ENCODE peak calls at places on chromosomes 16 and 17, in nine cellular contexts. B is RWPE1, C is hepatocyte, F is cardiac muscle cell, K is A549, W is GM12864, U is endothelial cell, A is Caco-2, T is spleen. M is an unnamed sample.

GRCh38 chr16:10935491-10935890 is 6.8 kb downstream of the DEXI start:
- DNase-seq in A (no peak), F (no peak), T (no peak), U (no peak), K (no peak), B (no peak), C (no peak), W (no peak), M (no peak)

GRCh38 chr16:26220894-26221293 is 529.1 kb downstream of the HS3ST4 start:
- DNase-seq in U (no peak), B (no peak), K (no peak), W (no peak), A (no peak), F (no peak), C (no peak), T (no peak), M (no peak)

GRCh38 chr16:30407794-30408534 is 558 bp downstream of the ZNF771 start:
- DNase-seq in C (no peak), U (no peak), W (no peak), B (no peak), T (no peak), F (no peak), K (no peak), A (no peak), M (no peak)

GRCh38 chr17:69796093-69796492 is 278.9 kb upstream of the KCNJ16 start:
- DNase-seq in K (no peak), W (no peak), T (no peak), B (no peak), A (no peak), U (no peak), F (no peak), C (peak), M (no peak)

GRCh38 chr16:63890072-63890471 is 1231.8 kb downstream of the CDH11 start:
- DNase-seq in F (peak), K (no peak), T (no peak), W (no peak), B (no peak), U (no peak), C (peak), A (no peak), M (no peak)

GRCh38 chr17:1313270-1314005 is 34.0 kb downstream of the TRARG1 start:
- DNase-seq in U (no peak), F (peak), T (no peak), K (no peak), W (no peak), A (no peak), C (no peak), B (no peak), M (no peak)

GRCh38 chr17:81831563-81831956 is 1.5 kb downstream of the MCRIP1 start:
- DNase-seq in W (no peak), T (peak), B (no peak), F (no peak), C (no peak), K (no peak), A (no peak), U (no peak), M (no peak)

GRCh38 chr17:40111221-40112128 is 10.3 kb upstream of the MSL1 start:
- DNase-seq in B (peak), K (peak), W (peak), C (peak), F (peak), T (peak), A (peak), U (peak), M (peak)

GRCh38 chr17:39705786-39706348 is 6.0 kb downstream of the ERBB2 start:
- DNase-seq in A (no peak), W (no peak), T (no peak), U (no peak), C (no peak), B (peak), K (no peak), F (no peak), M (no peak)

GRCh38 chr17:10172241-10172741 is 26.1 kb downstream of the GAS7 start:
- DNase-seq in C (no peak), F (peak), B (peak), W (no peak), A (peak), T (peak), U (no peak), K (no peak), M (peak)

GRCh38 chr16:52526429-52526828 is 20.5 kb downstream of the TOX3 start:
- DNase-seq in T (no peak), A (no peak), C (no peak), K (no peak), W (no peak), F (no peak), B (no peak), U (no peak), M (no peak)

GRCh38 chr17:2947996-2948550 is 115.3 kb downstream of the OR1D5 start:
- DNase-seq in F (no peak), U (no peak), A (no peak), W (no peak), C (no peak), B (no peak), K (no peak), T (peak), M (no peak)

GRCh38 chr17:2952174-2952845 is 111.1 kb downstream of the OR1D5 start:
- DNase-seq in A (no peak), T (peak), K (no peak), C (no peak), W (no peak), F (no peak), B (no peak), U (no peak), M (no peak)

GRCh38 chr17:2949469-2950044 is 113.8 kb downstream of the OR1D5 start:
- DNase-seq in K (peak), T (peak), A (no peak), C (no peak), F (peak), U (no peak), B (peak), W (no peak), M (no peak)

GRCh38 chr17:2948721-2949468 is 114.5 kb downstream of the OR1D5 start:
- DNase-seq in C (no peak), A (no peak), W (no peak), B (no peak), F (no peak), K (no peak), T (peak), U (no peak), M (no peak)

GRCh38 chr17:2950846-2951245 is 112.6 kb downstream of the OR1D5 start:
- DNase-seq in F (no peak), W (no peak), K (no peak), A (no peak), C (no peak), U (no peak), B (no peak), T (peak), M (no peak)
- TF ChIP-seq CTCF in F (no peak), W (no peak), K (no peak), A (no peak), C (no peak), U (no peak), B (no peak), T (no peak), M (no peak)

GRCh38 chr16:50021509-50021908 is 3.5 kb upstream of the CNEP1R1 start:
- DNase-seq in A (peak), B (no peak), F (peak), W (no peak), T (no peak), U (no peak), C (peak), K (peak), M (no peak)
- TF ChIP-seq CTCF in A (no peak), B (no peak), F (peak), W (peak), T (no peak), U (no peak), C (no peak), K (no peak), M (no peak)

GRCh38 chr17:18208092-18208491 is 17.3 kb upstream of the LLGL1 start:
- DNase-seq in T (no peak), C (no peak), U (no peak), W (no peak), F (no peak), K (no peak), B (no peak), A (no peak), M (no peak)

GRCh38 chr17:18217412-18218015 is 7.9 kb upstream of the LLGL1 start:
- DNase-seq in T (peak), F (peak), K (peak), C (peak), W (peak), U (peak), B (peak), A (peak), M (peak)

GRCh38 chr17:18219016-18219415 is 6.4 kb upstream of the LLGL1 start:
- DNase-seq in F (peak), C (no peak), U (no peak), A (no peak), T (no peak), K (no peak), W (no peak), B (no peak), M (no peak)

DNA sequence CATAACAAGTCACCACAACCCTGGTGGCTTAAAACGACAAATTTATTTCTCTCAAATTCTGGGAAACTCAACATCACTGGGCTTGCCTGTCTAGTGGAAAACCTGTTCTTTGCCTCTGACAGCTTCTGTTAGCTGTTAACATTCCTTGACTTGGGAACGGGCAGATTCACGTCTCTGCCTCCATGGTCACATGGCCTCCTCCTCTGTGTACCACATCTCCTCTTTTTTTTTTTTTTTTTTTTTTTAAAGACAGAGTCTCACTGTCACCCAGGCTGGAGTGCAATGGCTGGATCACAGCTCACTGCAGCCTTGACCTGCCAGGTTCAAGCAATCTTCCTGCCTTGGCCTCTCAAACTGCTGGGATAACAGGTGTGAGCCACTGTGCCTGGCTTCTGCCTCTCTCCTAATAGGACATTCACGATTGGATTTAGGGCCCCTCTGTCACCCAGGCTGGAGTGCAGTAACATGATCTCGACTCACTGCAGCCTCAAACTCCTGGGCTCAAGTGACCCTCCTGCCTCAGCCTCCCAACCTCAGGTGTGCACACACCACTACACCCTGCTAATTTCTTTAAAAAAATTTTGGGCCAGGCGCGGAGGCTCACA is 11.7 kb upstream of the LLGL1 start:
- DNase-seq in U (no peak), W (no peak), T (no peak), B (no peak), A (no peak), F (no peak), K (no peak), C (no peak), M (no peak)
- TF ChIP-seq CTCF in U (no peak), W (no peak), T (no peak), B (no peak), A (no peak), F (no peak), K (no peak), C (no peak), M (no peak)

DNA sequence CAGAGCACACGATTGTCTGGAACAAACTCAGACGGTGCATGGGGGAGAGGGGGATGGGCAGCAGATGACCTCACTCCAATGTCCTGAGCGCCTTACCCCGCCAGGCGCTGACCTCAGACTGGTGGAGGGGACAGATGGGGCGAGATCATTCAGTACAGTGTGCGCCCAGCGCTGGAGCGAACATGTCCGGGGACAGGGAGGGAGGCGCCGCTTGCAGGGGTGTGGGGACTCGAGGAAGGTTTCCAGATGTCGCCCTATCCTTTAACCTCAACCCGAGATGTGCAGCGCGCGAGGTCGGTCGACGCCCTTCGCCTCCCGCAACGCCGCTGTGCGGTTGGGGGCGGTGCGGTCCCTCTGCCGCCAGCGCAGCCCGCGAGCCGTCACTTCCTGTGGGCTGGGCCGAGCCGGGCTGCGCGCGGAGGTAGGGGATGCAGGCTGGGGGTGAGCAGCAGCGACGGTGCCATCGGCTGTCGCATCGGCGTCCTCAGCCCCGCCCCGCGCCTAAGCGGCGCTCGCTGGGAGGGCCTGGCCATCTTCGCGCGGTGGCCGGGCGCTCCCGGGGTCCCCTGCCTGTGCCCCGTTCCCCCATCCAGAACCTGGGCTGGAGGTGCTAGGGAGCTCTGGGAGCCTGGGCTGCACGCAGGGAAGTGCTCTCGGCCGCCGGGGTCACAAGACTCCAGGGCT is 5.3 kb upstream of the CDR2L start:
- DNase-seq in F (peak), T (peak), U (peak), W (no peak), A (peak), C (peak), K (peak), B (no peak), M (peak)
- TF ChIP-seq CTCF in F (no peak), T (peak), U (no peak), W (no peak), A (no peak), C (no peak), K (peak), B (no peak), M (no peak)

DNA sequence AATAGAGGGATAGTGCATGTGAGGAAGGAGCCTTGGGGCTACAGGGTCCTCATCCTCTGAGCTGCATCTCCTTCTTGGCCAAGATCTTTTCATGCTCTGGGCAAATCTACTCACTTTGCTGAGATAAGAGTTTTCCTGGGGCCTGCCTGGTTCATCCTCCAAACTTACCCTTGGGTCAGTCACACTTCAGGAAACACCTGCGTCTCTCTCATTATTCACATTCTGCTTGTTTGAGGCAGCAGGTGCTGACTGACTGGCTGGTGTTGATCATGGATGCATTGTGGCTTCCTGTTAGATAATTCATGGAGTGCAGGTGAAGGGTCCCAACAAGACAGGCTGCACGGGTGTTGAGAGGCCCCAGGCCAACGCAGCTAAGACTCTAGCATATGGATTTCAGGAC is 162.6 kb downstream of the SALL1 start:
- DNase-seq in T (no peak), K (no peak), F (no peak), U (no peak), C (no peak), W (no peak), A (no peak), B (no peak), M (no peak)
- TF ChIP-seq CTCF in T (no peak), K (no peak), F (no peak), U (no peak), C (no peak), W (no peak), A (no peak), B (no peak), M (no peak)

GRCh38 chr17:16944334-16945140 is 27.4 kb downstream of the TNFRSF13B start:
- DNase-seq in F (no peak), B (no peak), C (no peak), T (peak), U (no peak), W (no peak), A (no peak), K (no peak), M (no peak)

GRCh38 chr17:16943541-16944333 is 28.2 kb downstream of the TNFRSF13B start:
- DNase-seq in F (no peak), K (no peak), C (no peak), U (no peak), B (no peak), A (no peak), W (no peak), T (peak), M (no peak)

GRCh38 chr17:16945141-16945493 is 26.8 kb downstream of the TNFRSF13B start:
- DNase-seq in C (no peak), K (no peak), T (peak), B (no peak), A (no peak), U (no peak), F (no peak), W (no peak), M (no peak)

GRCh38 chr17:16947470-16947869 is 24.4 kb downstream of the TNFRSF13B start:
- DNase-seq in F (no peak), A (no peak), C (no peak), T (no peak), K (no peak), U (no peak), W (peak), B (no peak), M (no peak)

DNA sequence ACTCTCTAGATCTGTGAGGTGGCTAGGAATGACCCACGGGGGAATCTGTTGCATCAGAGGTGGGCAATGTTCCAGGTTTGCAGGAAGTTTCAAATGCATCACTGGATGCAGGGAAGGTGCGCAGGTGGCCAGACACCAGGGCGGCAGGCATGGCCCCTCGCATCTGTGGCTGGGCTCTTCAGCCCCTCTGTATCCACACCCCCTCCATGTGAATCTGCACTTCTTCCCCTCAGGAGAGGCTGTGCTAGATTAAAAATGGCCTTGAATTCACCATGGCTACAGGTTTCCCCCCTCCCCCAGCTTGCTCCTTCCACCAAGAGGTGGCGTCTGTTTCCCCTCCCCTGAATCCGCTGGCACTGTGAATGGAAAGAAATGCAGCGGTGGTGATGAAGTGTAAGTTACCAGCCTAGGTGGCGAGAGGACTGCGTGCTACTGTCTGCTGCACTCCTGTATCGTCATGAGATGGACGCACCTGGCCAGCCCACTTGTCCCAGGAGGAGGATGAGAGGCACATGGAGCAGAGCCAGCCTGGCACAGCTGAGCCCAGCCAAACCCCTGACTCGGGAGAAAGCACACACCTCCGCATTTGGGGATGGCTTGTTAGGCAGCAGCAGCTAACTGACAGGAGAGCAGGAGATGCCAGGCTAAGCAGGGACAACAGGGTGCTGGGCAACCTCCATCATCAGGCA is 26.3 kb downstream of the TNFRSF13B start:
- DNase-seq in A (no peak), U (no peak), K (no peak), T (peak), W (no peak), C (peak), B (no peak), F (no peak), M (no peak)
- TF ChIP-seq CTCF in A (no peak), U (no peak), K (no peak), T (no peak), W (no peak), C (no peak), B (no peak), F (no peak), M (no peak)

GRCh38 chr17:48104440-48104839 is 3.1 kb upstream of the SNX11 start:
- DNase-seq in T (peak), A (no peak), K (no peak), C (no peak), F (no peak), W (no peak), B (no peak), U (no peak), M (no peak)

GRCh38 chr17:48103379-48103715 is 2.1 kb upstream of the CBX1 start:
- DNase-seq in U (no peak), F (no peak), C (no peak), K (no peak), A (no peak), W (no peak), B (no peak), T (peak), M (no peak)

GRCh38 chr17:48106802-48107136 is 797 bp upstream of the SNX11 start:
- DNase-seq in F (no peak), U (no peak), B (no peak), C (no peak), K (no peak), W (no peak), T (peak), A (no peak), M (no peak)

GRCh38 chr17:48110722-48111121 is 3.2 kb downstream of the SNX11 start:
- DNase-seq in K (no peak), C (no peak), A (no peak), T (peak), W (no peak), F (no peak), B (no peak), U (no peak), M (no peak)

GRCh38 chr17:48107137-48108055 is at the start of gene SNX11:
- DNase-seq in B (peak), W (peak), K (peak), A (peak), T (peak), F (peak), U (peak), C (peak), M (peak)
- TF ChIP-seq CTCF in B (no peak), W (no peak), K (no peak), A (peak), T (no peak), F (no peak), U (no peak), C (no peak), M (no peak)

DNA sequence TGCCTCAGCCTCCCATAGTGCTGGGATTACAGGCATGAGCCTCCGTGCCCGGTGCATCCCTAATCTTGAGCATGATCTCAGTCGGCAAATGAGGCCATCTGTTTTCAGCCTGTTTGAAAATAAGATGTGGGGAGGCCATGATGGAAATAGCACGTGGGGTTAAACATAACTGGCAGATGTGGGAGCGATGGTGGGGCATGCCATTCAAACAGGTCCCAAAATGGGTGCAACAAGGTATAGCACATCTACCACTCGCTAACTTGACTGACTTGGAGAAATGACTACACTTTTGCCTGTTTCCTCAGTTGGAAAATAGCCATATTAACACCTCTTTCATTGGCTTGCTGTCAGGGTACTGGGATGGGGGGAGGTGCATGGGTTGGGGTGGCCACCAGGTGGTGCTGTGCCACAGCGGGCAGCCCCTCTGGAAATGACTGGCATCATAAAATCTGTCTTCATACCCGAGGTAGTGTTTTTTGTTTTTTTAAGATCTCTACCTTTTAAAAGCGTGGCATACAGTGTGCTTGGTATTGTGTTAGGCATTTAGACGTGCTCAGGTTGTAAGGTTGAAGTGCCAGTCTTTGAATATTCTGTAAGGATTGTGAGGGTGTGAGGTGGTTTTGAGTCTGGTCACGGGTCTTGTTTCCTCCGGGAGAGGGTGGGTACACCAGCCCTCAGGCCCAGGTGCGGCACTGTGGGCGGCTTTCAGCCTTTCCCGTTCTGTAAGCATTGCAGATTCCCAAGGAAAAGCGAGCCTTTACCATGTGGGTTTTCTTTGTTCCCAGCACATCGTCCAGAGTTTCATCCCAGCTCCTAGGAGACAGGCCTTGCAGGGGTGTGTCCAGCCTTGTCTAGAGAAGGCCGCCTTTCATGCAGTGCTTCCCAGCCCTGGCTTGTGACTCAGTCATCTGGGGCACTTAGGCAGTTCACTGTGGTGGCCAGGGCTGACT is 2.9 kb upstream of the TTYH2 start:
- DNase-seq in T (peak), A (peak), W (peak), F (peak), K (peak), C (peak), U (peak), B (peak), M (peak)
- TF ChIP-seq CTCF in T (peak), A (peak), W (peak), F (peak), K (peak), C (peak), U (peak), B (peak), M (peak)